ENCODE peak calls at places on chromosomes 7 and 10, in ten cellular contexts. S is left ventricle myocardium inferior, X is aorta, Z is colonic mucosa, V is RWPE2, O is fibroblast of lung, W is heart right ventricle, Q is GM23248, R is neural progenitor cell, L is heart left ventricle. H is an unnamed sample.

GRCh38 chr10:14010083-14010551 is 320.6 kb downstream of the FRMD4A start:
- DNase-seq in S (no peak), L (peak; percentile 51), Z (no peak), Q (peak; percentile 84), R (peak; percentile 27), W (no peak), V (no peak), O (peak; percentile 67), X (no peak), H (no peak)

GRCh38 chr10:110142965-110143364 is 64.4 kb upstream of the MXI1 start:
- DNase-seq in W (no peak), L (no peak), X (no peak), Z (no peak), R (no peak), Q (no peak), S (no peak), O (no peak), V (no peak), H (no peak)

GRCh38 chr7:90433221-90433620 is 30.0 kb downstream of the CLDN12 start:
- DNase-seq in R (no peak), W (no peak), X (no peak), S (no peak), L (no peak), V (no peak), Z (no peak), O (no peak), Q (no peak), H (no peak)

GRCh38 chr10:126133906-126134703 is 237.7 kb downstream of the FANK1 start:
- DNase-seq in X (no peak), O (peak; percentile 50), S (no peak), L (no peak), R (no peak), V (no peak), Q (peak; percentile 84), Z (no peak), W (no peak), H (no peak)

GRCh38 chr10:60645928-60646433 is 132.3 kb upstream of the CDK1 start:
- DNase-seq in Z (no peak), L (no peak), V (no peak), X (no peak), Q (no peak), W (no peak), S (no peak), O (no peak), R (no peak), H (no peak)

GRCh38 chr7:117019786-117020604 is 66.7 kb downstream of the ST7 start:
- DNase-seq in L (peak; percentile 77), Q (peak; percentile 97), W (peak; percentile 50), R (peak; percentile 96), X (peak; percentile 82), V (peak; percentile 55), S (peak; percentile 57), Z (peak; percentile 39), O (peak; percentile 91), H (peak; percentile 37)

GRCh38 chr10:33235271-33235884 is 99.1 kb downstream of the NRP1 start:
- DNase-seq in S (no peak), R (no peak), V (no peak), W (no peak), L (no peak), X (no peak), Z (no peak), Q (no peak), O (no peak), H (no peak)

GRCh38 chr10:30562787-30563186 is 66.8 kb downstream of the LYZL2 start:
- DNase-seq in R (no peak), W (no peak), O (no peak), Q (no peak), X (no peak), V (no peak), S (no peak), L (no peak), Z (no peak), H (no peak)

GRCh38 chr10:108544500-108545120 is 1378.7 kb downstream of the XPNPEP1 start:
- DNase-seq in Z (peak; percentile 66), Q (peak; percentile 83), S (peak; percentile 33), X (peak; percentile 81), R (peak; percentile 83), V (no peak), O (peak; percentile 43), L (no peak), W (peak; percentile 47), H (peak; percentile 85)

GRCh38 chr10:103757531-103758293 is 97.7 kb downstream of the SH3PXD2A start:
- DNase-seq in S (peak; percentile 55), L (peak; percentile 71), O (peak; percentile 85), R (no peak), V (peak; percentile 86), X (no peak), Q (peak; percentile 77), W (peak; percentile 61), Z (peak; percentile 37), H (no peak)

GRCh38 chr7:35558841-35559240 is 136.1 kb downstream of the HERPUD2 start:
- DNase-seq in Z (no peak), O (no peak), Q (no peak), R (no peak), L (no peak), V (no peak), X (no peak), S (no peak), W (no peak), H (no peak)

GRCh38 chr7:16347461-16348192 is 73.7 kb downstream of the CRPPA start:
- DNase-seq in R (peak; percentile 49), X (no peak), L (no peak), Z (no peak), W (no peak), Q (peak; percentile 50), S (no peak), V (no peak), O (no peak), H (no peak)

GRCh38 chr7:157650131-157650631 is 313.4 kb downstream of the DNAJB6 start:
- DNase-seq in L (no peak), R (no peak), W (no peak), Q (no peak), S (no peak), X (peak; percentile 68), O (no peak), Z (no peak), V (no peak), H (no peak)

GRCh38 chr10:73865107-73865458 is 9.3 kb downstream of the CAMK2G start:
- DNase-seq in X (no peak), V (no peak), Z (no peak), R (no peak), Q (no peak), O (no peak), W (no peak), S (no peak), L (no peak), H (no peak)
- H3K27ac ChIP-seq in X (peak overlapping the region; percentile 71), V (no peak overlapping the region), Z (peak overlapping the region; percentile 46), R (no peak overlapping the region), Q (no peak overlapping the region), O (no peak overlapping the region), W (peak overlapping the region; percentile 78), S (peak overlapping the region; percentile 77), L (peak overlapping the region; percentile 81), H (no peak overlapping the region)

DNA sequence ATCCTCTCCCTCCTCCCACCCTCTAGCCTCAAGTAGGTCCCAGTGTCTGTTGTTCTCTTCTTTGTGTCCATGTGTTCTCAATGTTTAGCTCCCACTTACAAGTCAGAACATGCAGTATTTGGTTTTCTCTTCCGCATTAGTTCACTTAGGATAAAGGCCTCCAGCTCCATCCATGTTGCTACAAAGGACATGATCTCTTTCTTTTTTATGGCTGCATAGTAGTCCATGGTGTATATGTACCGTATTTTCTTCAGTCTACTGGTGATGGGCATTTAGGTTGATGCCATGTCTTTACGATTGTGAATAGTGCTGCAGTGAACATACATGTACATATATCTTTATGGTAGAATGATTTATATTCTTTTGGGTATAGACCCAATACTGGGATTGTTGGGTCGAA is 1.6 kb upstream of the GOT1 start:
- DNase-seq in Z (no peak), O (no peak), S (no peak), L (no peak), R (no peak), X (no peak), W (no peak), V (no peak), Q (no peak), H (no peak)
- H3K4me3 ChIP-seq in Z (no peak overlapping the region), O (no peak overlapping the region), S (peak overlapping the region; percentile 87), L (peak overlapping the region; percentile 80), R (peak overlapping the region; percentile 89), X (no peak overlapping the region), W (peak overlapping the region; percentile 78), V (peak overlapping the region; percentile 86), Q (peak overlapping the region; percentile 100), H (peak overlapping the region; percentile 67)

DNA sequence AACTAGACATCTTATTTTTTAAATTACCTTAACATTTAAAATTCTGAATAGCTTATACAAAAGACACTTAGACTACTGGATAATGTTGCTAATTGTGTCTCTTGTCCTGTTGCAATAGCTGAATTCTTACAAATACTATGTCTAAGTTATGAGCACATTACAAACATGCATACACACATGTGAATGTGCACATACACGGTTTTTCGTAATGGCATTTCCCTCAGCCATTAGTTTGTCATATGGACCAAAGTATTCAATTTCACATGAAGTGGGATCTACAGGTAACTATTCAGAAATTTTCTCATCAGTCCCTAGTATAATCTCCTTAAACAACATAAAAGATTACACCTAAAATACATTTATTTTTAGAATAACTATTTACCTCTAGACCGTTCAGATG is 178.6 kb upstream of the BET1 start:
- DNase-seq in R (no peak), L (no peak), S (no peak), V (no peak), Z (no peak), O (peak; percentile 21), Q (peak; percentile 35), W (no peak), X (no peak), H (no peak)
- H3K27ac ChIP-seq in R (no peak overlapping the region), L (peak overlapping the region; percentile 72), S (peak overlapping the region; percentile 80), V (peak overlapping the region; percentile 97), Z (no peak overlapping the region), O (peak overlapping the region; percentile 94), Q (peak overlapping the region; percentile 97), W (peak overlapping the region; percentile 87), X (no peak overlapping the region), H (no peak overlapping the region)

GRCh38 chr7:20928022-20928421 is 141.3 kb upstream of the SP8 start:
- DNase-seq in X (no peak), L (no peak), R (no peak), Z (no peak), W (no peak), S (no peak), O (no peak), V (no peak), Q (no peak), H (no peak)

GRCh38 chr7:20931739-20932138 is 145.1 kb upstream of the SP8 start:
- DNase-seq in Z (no peak), L (no peak), X (no peak), V (no peak), O (no peak), S (no peak), R (no peak), W (no peak), Q (no peak), H (no peak)

GRCh38 chr7:20929199-20929598 is 142.5 kb upstream of the SP8 start:
- DNase-seq in L (no peak), V (no peak), Q (no peak), R (no peak), W (no peak), Z (no peak), S (no peak), X (no peak), O (no peak), H (no peak)

DNA sequence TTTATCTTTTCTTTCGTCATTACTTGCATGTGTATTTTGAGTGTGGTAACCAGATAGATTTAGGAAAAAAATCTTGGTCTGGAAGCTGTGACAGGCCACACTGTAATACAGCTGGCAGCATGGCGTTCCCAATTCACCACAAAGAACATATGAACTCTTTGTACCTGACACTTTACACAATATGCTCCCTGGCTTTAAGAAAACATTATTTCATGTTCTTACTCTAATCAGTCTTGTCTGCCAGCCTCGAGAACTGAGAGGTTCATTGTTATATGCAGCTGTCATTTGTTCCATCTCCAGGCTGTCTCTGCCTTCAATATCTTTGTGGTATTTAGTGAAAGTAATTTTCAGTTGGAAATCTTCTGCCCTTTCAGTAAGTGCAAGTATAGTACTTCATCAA is 146.1 kb upstream of the SP8 start:
- DNase-seq in Q (no peak), S (no peak), O (no peak), X (no peak), Z (no peak), W (no peak), L (no peak), R (no peak), V (no peak), H (no peak)
- H3K4me3 ChIP-seq in Q (no peak overlapping the region), S (no peak overlapping the region), O (no peak overlapping the region), X (no peak overlapping the region), Z (no peak overlapping the region), W (no peak overlapping the region), L (no peak overlapping the region), R (no peak overlapping the region), V (no peak overlapping the region), H (no peak overlapping the region)

H was measured in pancreas.